ENCODE peak calls at places on chromosomes 4 and X, in eight cellular contexts. One of them, this sample, is unnamed.

GRCh38 chr4:149409186-149410056 is 406.2 kb downstream of the IQCM start:
- DNase-seq in endothelial cell: no peak
- DNase-seq in fibroblast of lung: peak; percentile 95
- DNase-seq in glutamatergic neuron: no peak
- DNase-seq in fibroblast of mammary gland: peak; percentile 91
- DNase-seq in tibial nerve: no peak
- DNase-seq in colonic mucosa: no peak
- DNase-seq in bronchial epithelial cell: peak; percentile 84
- DNase-seq in this sample: no peak

GRCh38 chr4:90127223-90127705 is at the start of gene CCSER1:
- DNase-seq in endothelial cell: peak; percentile 71
- DNase-seq in tibial nerve: peak; percentile 37
- DNase-seq in fibroblast of lung: peak; percentile 79
- DNase-seq in bronchial epithelial cell: peak; percentile 51
- DNase-seq in glutamatergic neuron: peak; percentile 75
- DNase-seq in colonic mucosa: peak; percentile 80
- DNase-seq in fibroblast of mammary gland: peak; percentile 7
- DNase-seq in this sample: peak; percentile 76

GRCh38 chrX:4936315-4936714 is 1222.9 kb upstream of the PRKX start:
- DNase-seq in bronchial epithelial cell: no peak
- DNase-seq in colonic mucosa: no peak
- DNase-seq in fibroblast of mammary gland: no peak
- DNase-seq in glutamatergic neuron: no peak
- DNase-seq in endothelial cell: no peak
- DNase-seq in tibial nerve: no peak
- DNase-seq in fibroblast of lung: no peak
- DNase-seq in this sample: no peak

GRCh38 chr4:175705407-175705806 is 106.7 kb downstream of the GPM6A start:
- DNase-seq in glutamatergic neuron: peak; percentile 53
- DNase-seq in endothelial cell: no peak
- DNase-seq in fibroblast of mammary gland: peak; percentile 1
- DNase-seq in colonic mucosa: no peak
- DNase-seq in tibial nerve: no peak
- DNase-seq in fibroblast of lung: peak; percentile 74
- DNase-seq in bronchial epithelial cell: no peak
- DNase-seq in this sample: peak; percentile 44

GRCh38 chr4:169089004-169089403 is 78.9 kb upstream of the CBR4 start:
- DNase-seq in fibroblast of lung: no peak
- DNase-seq in endothelial cell: no peak
- DNase-seq in glutamatergic neuron: no peak
- DNase-seq in tibial nerve: no peak
- DNase-seq in bronchial epithelial cell: no peak
- DNase-seq in fibroblast of mammary gland: no peak
- DNase-seq in colonic mucosa: no peak
- DNase-seq in this sample: no peak

GRCh38 chr4:92996533-92996932 is 692.8 kb downstream of the GRID2 start:
- DNase-seq in bronchial epithelial cell: no peak
- DNase-seq in tibial nerve: no peak
- DNase-seq in fibroblast of mammary gland: no peak
- DNase-seq in fibroblast of lung: no peak
- DNase-seq in glutamatergic neuron: no peak
- DNase-seq in endothelial cell: no peak
- DNase-seq in colonic mucosa: no peak
- DNase-seq in this sample: no peak

GRCh38 chr4:38759077-38759789 is 23.6 kb downstream of the TLR10 start:
- DNase-seq in tibial nerve: peak; percentile 74
- DNase-seq in fibroblast of mammary gland: peak; percentile 77
- DNase-seq in fibroblast of lung: peak; percentile 73
- DNase-seq in bronchial epithelial cell: peak; percentile 33
- DNase-seq in glutamatergic neuron: peak; percentile 62
- DNase-seq in endothelial cell: peak; percentile 68
- DNase-seq in colonic mucosa: peak; percentile 71
- DNase-seq in this sample: peak; percentile 71

GRCh38 chrX:46258356-46258755 is 286.9 kb downstream of the ZNF674 start:
- DNase-seq in fibroblast of lung: peak; percentile 13
- DNase-seq in bronchial epithelial cell: no peak
- DNase-seq in colonic mucosa: no peak
- DNase-seq in fibroblast of mammary gland: no peak
- DNase-seq in glutamatergic neuron: no peak
- DNase-seq in endothelial cell: no peak
- DNase-seq in tibial nerve: no peak
- DNase-seq in this sample: no peak

GRCh38 chrX:132023896-132024386 is 839 bp downstream of the STK26 start:
- DNase-seq in fibroblast of mammary gland: peak; percentile 17
- DNase-seq in endothelial cell: no peak
- DNase-seq in tibial nerve: no peak
- DNase-seq in bronchial epithelial cell: peak; percentile 30
- DNase-seq in fibroblast of lung: no peak
- DNase-seq in glutamatergic neuron: no peak
- DNase-seq in colonic mucosa: peak; percentile 43
- DNase-seq in this sample: peak; percentile 54

GRCh38 chr4:123705419-123705818 is 308.8 kb downstream of the SPRY1 start:
- DNase-seq in glutamatergic neuron: no peak
- DNase-seq in tibial nerve: no peak
- DNase-seq in bronchial epithelial cell: no peak
- DNase-seq in endothelial cell: no peak
- DNase-seq in fibroblast of lung: no peak
- DNase-seq in fibroblast of mammary gland: no peak
- DNase-seq in colonic mucosa: no peak
- DNase-seq in this sample: no peak

GRCh38 chrX:143788265-143788664 is 67.7 kb upstream of the SPANXN2 start:
- DNase-seq in glutamatergic neuron: no peak
- DNase-seq in endothelial cell: no peak
- DNase-seq in bronchial epithelial cell: peak; percentile 22
- DNase-seq in tibial nerve: no peak
- DNase-seq in fibroblast of lung: peak; percentile 1
- DNase-seq in fibroblast of mammary gland: peak; percentile 46
- DNase-seq in colonic mucosa: no peak
- DNase-seq in this sample: peak; percentile 1

GRCh38 chr4:87270825-87271224 is 50.4 kb upstream of the KLHL8 start:
- DNase-seq in tibial nerve: no peak
- DNase-seq in glutamatergic neuron: peak; percentile 17
- DNase-seq in fibroblast of lung: no peak
- DNase-seq in endothelial cell: no peak
- DNase-seq in fibroblast of mammary gland: no peak
- DNase-seq in colonic mucosa: no peak
- DNase-seq in bronchial epithelial cell: no peak
- DNase-seq in this sample: no peak

GRCh38 chr4:11720292-11720691 is 291.6 kb upstream of the HS3ST1 start:
- DNase-seq in endothelial cell: peak; percentile 20
- DNase-seq in colonic mucosa: no peak
- DNase-seq in tibial nerve: peak; percentile 16
- DNase-seq in glutamatergic neuron: no peak
- DNase-seq in fibroblast of mammary gland: peak; percentile 55
- DNase-seq in fibroblast of lung: peak; percentile 45
- DNase-seq in bronchial epithelial cell: peak; percentile 63
- DNase-seq in this sample: no peak

GRCh38 chr4:186021461-186022167 is 47.3 kb upstream of the TLR3 start:
- DNase-seq in fibroblast of mammary gland: peak; percentile 41
- DNase-seq in fibroblast of lung: peak; percentile 24
- DNase-seq in endothelial cell: peak; percentile 29
- DNase-seq in tibial nerve: no peak
- DNase-seq in glutamatergic neuron: peak; percentile 70
- DNase-seq in colonic mucosa: no peak
- DNase-seq in bronchial epithelial cell: peak; percentile 20
- DNase-seq in this sample: peak; percentile 45

GRCh38 chrX:111339212-111339611 is 68.9 kb upstream of the CAPN6 start:
- DNase-seq in fibroblast of lung: no peak
- DNase-seq in endothelial cell: no peak
- DNase-seq in colonic mucosa: no peak
- DNase-seq in fibroblast of mammary gland: no peak
- DNase-seq in tibial nerve: no peak
- DNase-seq in bronchial epithelial cell: no peak
- DNase-seq in glutamatergic neuron: no peak
- DNase-seq in this sample: no peak

GRCh38 chrX:1536712-1537030 is 314 bp downstream of the P2RY8 start:
- DNase-seq in glutamatergic neuron: no peak
- DNase-seq in tibial nerve: no peak
- DNase-seq in bronchial epithelial cell: no peak
- DNase-seq in fibroblast of mammary gland: no peak
- DNase-seq in colonic mucosa: no peak
- DNase-seq in endothelial cell: no peak
- DNase-seq in fibroblast of lung: no peak
- DNase-seq in this sample: no peak

GRCh38 chrX:47093248-47093647 is 15.0 kb downstream of the RGN start:
- DNase-seq in tibial nerve: no peak
- DNase-seq in fibroblast of lung: peak; percentile 24
- DNase-seq in endothelial cell: no peak
- DNase-seq in glutamatergic neuron: no peak
- DNase-seq in colonic mucosa: no peak
- DNase-seq in fibroblast of mammary gland: peak; percentile 45
- DNase-seq in bronchial epithelial cell: peak; percentile 15
- DNase-seq in this sample: no peak

DNA sequence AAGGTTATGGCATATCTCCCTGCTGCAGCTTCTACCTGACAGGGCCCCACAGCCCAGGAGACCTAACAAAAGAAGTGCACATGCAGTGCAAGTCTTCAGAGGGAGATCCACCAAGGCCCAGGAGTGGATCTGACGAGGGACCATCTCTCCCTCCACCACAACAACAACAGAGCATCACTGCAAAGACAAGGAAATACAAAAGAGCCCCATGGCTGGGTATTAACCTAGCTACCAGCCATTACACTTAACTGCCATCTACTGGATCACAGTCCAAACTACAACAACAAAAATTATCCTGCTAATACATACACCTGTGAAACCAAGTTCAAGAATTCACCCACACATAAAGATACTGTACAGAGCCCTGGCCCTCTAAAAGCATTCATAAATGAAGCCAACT is 280.2 kb upstream of the SLC7A11 start:
- DNase-seq in endothelial cell: peak; percentile 11
- DNase-seq in fibroblast of mammary gland: peak; percentile 31
- DNase-seq in glutamatergic neuron: no peak
- DNase-seq in bronchial epithelial cell: peak; percentile 51
- DNase-seq in colonic mucosa: no peak
- DNase-seq in tibial nerve: no peak
- DNase-seq in fibroblast of lung: peak; percentile 6
- DNase-seq in this sample: no peak
- TF ChIP-seq CTCF in endothelial cell: peak; percentile 30
- TF ChIP-seq CTCF in fibroblast of mammary gland: peak; percentile 51
- TF ChIP-seq CTCF in glutamatergic neuron: no peak
- TF ChIP-seq CTCF in bronchial epithelial cell: peak; percentile 74
- TF ChIP-seq CTCF in colonic mucosa: peak; percentile 18
- TF ChIP-seq CTCF in tibial nerve: no peak
- TF ChIP-seq CTCF in fibroblast of lung: peak; percentile 37
- TF ChIP-seq CTCF in this sample: no peak

GRCh38 chrX:15854080-15854655 is 445 bp downstream of the AP1S2 start:
- DNase-seq in tibial nerve: no peak
- DNase-seq in glutamatergic neuron: peak; percentile 62
- DNase-seq in endothelial cell: peak; percentile 42
- DNase-seq in bronchial epithelial cell: no peak
- DNase-seq in fibroblast of mammary gland: peak; percentile 3
- DNase-seq in fibroblast of lung: no peak
- DNase-seq in colonic mucosa: peak; percentile 58
- DNase-seq in this sample: peak; percentile 85
- TF ChIP-seq CTCF in tibial nerve: peak; percentile 26
- TF ChIP-seq CTCF in glutamatergic neuron: no peak
- TF ChIP-seq CTCF in endothelial cell: no peak
- TF ChIP-seq CTCF in bronchial epithelial cell: peak; percentile 20
- TF ChIP-seq CTCF in fibroblast of mammary gland: no peak
- TF ChIP-seq CTCF in fibroblast of lung: no peak
- TF ChIP-seq CTCF in colonic mucosa: no peak
- TF ChIP-seq CTCF in this sample: no peak

GRCh38 chr4:61739899-61740298 is 539.8 kb downstream of the ADGRL3 start:
- DNase-seq in fibroblast of mammary gland: no peak
- DNase-seq in tibial nerve: no peak
- DNase-seq in glutamatergic neuron: no peak
- DNase-seq in colonic mucosa: no peak
- DNase-seq in fibroblast of lung: no peak
- DNase-seq in endothelial cell: no peak
- DNase-seq in bronchial epithelial cell: no peak
- DNase-seq in this sample: no peak

DNA sequence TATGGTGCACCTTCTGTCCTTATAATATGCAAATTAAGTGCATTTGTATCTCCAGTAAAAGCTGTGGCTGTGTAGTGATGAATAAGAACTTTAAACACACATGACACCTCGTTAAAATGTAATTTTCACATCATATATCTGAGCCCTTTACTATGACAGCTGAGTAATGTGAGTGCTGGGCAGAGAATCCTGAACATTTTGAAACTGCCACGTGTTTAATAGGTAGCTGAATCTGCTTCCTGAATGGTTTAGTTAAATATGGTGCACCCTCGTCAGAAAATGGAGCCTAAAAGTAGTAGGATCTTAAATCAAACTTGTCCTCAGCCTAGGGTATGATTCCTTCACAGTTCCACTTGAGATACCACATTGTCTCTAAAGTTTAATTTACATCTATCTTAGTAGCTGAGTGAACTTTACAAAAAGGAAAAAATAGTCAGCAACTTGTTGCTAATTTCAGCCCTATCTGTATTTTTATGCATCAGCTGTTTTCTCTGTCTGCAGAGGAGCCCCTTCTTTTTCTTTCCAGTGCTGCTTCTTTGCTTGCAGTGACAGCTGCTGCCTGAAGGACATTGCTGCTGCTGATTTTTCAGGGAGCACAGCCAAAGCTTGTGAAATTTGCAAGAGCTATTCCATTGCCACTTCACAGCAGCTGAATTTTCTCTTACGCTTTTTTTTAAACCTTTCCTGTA is 541.0 kb downstream of the ADGRL3 start:
- DNase-seq in tibial nerve: no peak
- DNase-seq in colonic mucosa: no peak
- DNase-seq in bronchial epithelial cell: no peak
- DNase-seq in glutamatergic neuron: no peak
- DNase-seq in endothelial cell: no peak
- DNase-seq in fibroblast of lung: peak; percentile 7
- DNase-seq in fibroblast of mammary gland: no peak
- DNase-seq in this sample: no peak
- TF ChIP-seq CTCF in tibial nerve: peak; percentile 16
- TF ChIP-seq CTCF in colonic mucosa: no peak
- TF ChIP-seq CTCF in bronchial epithelial cell: no peak
- TF ChIP-seq CTCF in glutamatergic neuron: peak; percentile 20
- TF ChIP-seq CTCF in endothelial cell: no peak
- TF ChIP-seq CTCF in fibroblast of lung: no peak
- TF ChIP-seq CTCF in fibroblast of mammary gland: no peak
- TF ChIP-seq CTCF in this sample: peak; percentile 4

GRCh38 chr4:43781125-43781524 is 667.5 kb downstream of the KCTD8 start:
- DNase-seq in endothelial cell: no peak
- DNase-seq in bronchial epithelial cell: no peak
- DNase-seq in colonic mucosa: no peak
- DNase-seq in fibroblast of lung: no peak
- DNase-seq in tibial nerve: no peak
- DNase-seq in glutamatergic neuron: no peak
- DNase-seq in fibroblast of mammary gland: no peak
- DNase-seq in this sample: no peak

GRCh38 chr4:43778187-43778915 is 670.3 kb downstream of the KCTD8 start:
- DNase-seq in fibroblast of lung: peak; percentile 3
- DNase-seq in bronchial epithelial cell: no peak
- DNase-seq in fibroblast of mammary gland: no peak
- DNase-seq in endothelial cell: no peak
- DNase-seq in tibial nerve: no peak
- DNase-seq in glutamatergic neuron: no peak
- DNase-seq in colonic mucosa: no peak
- DNase-seq in this sample: no peak

DNA sequence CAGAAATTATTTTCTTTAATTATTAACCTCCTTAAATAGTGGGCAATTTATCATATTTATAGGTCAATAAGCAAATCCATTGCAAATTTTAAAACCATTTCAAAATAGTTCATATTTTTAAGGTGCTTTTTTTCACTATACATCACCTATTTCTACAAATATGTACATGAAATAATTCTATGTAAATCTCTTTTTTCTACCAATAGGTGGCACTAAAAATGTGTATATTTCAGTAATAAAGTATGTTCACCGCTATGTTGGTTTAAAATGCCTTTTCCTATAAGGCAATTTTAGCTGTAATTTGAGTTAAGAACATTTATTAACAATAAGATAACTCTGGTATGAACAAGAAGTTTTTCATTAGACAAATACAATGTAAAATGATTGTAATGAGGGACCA is 672.2 kb downstream of the KCTD8 start:
- DNase-seq in tibial nerve: no peak
- DNase-seq in glutamatergic neuron: no peak
- DNase-seq in fibroblast of mammary gland: peak; percentile 3
- DNase-seq in colonic mucosa: no peak
- DNase-seq in bronchial epithelial cell: peak; percentile 36
- DNase-seq in fibroblast of lung: peak; percentile 9
- DNase-seq in endothelial cell: no peak
- DNase-seq in this sample: no peak
- TF ChIP-seq CTCF in tibial nerve: no peak
- TF ChIP-seq CTCF in glutamatergic neuron: peak; percentile 56
- TF ChIP-seq CTCF in fibroblast of mammary gland: peak; percentile 14
- TF ChIP-seq CTCF in colonic mucosa: no peak
- TF ChIP-seq CTCF in bronchial epithelial cell: no peak
- TF ChIP-seq CTCF in fibroblast of lung: no peak
- TF ChIP-seq CTCF in endothelial cell: peak; percentile 66
- TF ChIP-seq CTCF in this sample: peak; percentile 27

This sample was measured in nephron progenitor cell.